ENCODE peak calls at places on chromosomes 12 and 14, in four cellular contexts. D is transverse colon, T is esophagus muscularis mucosa, J is stomach. G is an unnamed sample.

GRCh38 chr12:50287271-50287670 is 4.0 kb upstream of the LIMA1 start:
- DNase-seq in T (peak; percentile 82), J (no peak), D (no peak), G (no peak)

GRCh38 chr14:74955229-74955999 is at the start of gene PGF:
- DNase-seq in T (no peak), D (peak; percentile 77), J (peak; percentile 74), G (peak; percentile 83)

GRCh38 chr14:100384819-100385813 is 62.0 kb downstream of the SLC25A47 start:
- DNase-seq in J (no peak), T (no peak), D (no peak), G (no peak)

GRCh38 chr14:39547845-39548244 is 115.6 kb upstream of the FBXO33 start:
- DNase-seq in D (no peak), J (no peak), T (no peak), G (no peak)

GRCh38 chr14:98244966-98245569 is 1026.9 kb downstream of the BCL11B start:
- DNase-seq in D (no peak), T (peak; percentile 81), J (no peak), G (no peak)

GRCh38 chr14:101784631-101785030 is 23.1 kb downstream of the PPP2R5C start:
- DNase-seq in T (peak; percentile 34), J (no peak), D (no peak), G (no peak)

GRCh38 chr12:57620936-57621496 is 9.8 kb downstream of the ARHGEF25 start:
- DNase-seq in T (no peak), D (no peak), J (no peak), G (peak; percentile 74)

GRCh38 chr12:26813812-26814211 is 19.2 kb downstream of the ITPR2 start:
- DNase-seq in D (no peak), T (no peak), J (no peak), G (no peak)

GRCh38 chr14:34322940-34323418 is 139.1 kb downstream of the SPTSSA start:
- DNase-seq in J (peak; percentile 59), D (peak; percentile 74), T (no peak), G (peak; percentile 73)

GRCh38 chr14:92557544-92557912 is 43.9 kb downstream of the RIN3 start:
- DNase-seq in T (no peak), D (no peak), J (no peak), G (no peak)

GRCh38 chr14:92670177-92670576 is 78.2 kb downstream of the LGMN start:
- DNase-seq in J (no peak), T (no peak), D (no peak), G (no peak)

GRCh38 chr14:35760143-35760542 is 49.0 kb downstream of the RALGAPA1 start:
- DNase-seq in J (no peak), T (no peak), D (no peak), G (no peak)

GRCh38 chr12:69779928-69780327 is 41.3 kb downstream of the RAB3IP start:
- DNase-seq in D (no peak), T (no peak), J (no peak), G (no peak)

GRCh38 chr14:85280074-85280473 is 249.9 kb upstream of the FLRT2 start:
- DNase-seq in T (no peak), D (no peak), J (no peak), G (no peak)

GRCh38 chr12:3445127-3445978 is 45.6 kb upstream of the PRMT8 start:
- DNase-seq in T (no peak), D (peak; percentile 16), J (peak; percentile 64), G (no peak)
- TF ChIP-seq POLR2AphosphoS5 in T (no peak), D (no peak), J (no peak), G (no peak)

DNA sequence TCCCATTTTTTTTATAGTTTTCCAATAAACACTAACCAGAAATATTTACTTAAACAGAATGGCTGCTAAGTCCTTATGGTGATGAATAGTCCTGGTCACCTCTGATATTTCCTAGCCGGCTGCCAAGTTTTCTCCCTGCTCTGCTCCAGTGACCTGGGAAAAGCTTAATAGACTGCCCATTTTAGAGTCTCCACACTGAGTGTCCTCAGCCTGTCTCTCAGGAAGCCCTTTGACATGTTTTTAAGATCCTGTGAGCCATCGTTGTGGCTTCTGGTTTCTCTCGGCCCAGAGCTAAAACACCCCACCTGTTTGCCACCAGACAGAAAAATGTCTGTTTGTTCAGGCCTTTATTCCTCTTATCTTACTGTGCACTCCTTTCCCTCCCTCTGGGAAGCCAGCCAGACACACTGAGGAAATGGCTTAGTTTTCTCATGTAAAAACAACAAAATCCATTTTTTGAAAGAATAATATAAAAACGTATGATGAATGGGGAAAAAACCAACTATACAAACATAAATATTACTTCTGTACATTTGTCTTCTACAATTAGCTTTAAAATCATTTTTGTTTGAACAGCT is 25.4 kb upstream of the ALDH2 start:
- DNase-seq in T (no peak), J (peak; percentile 43), D (peak; percentile 50), G (no peak)
- TF ChIP-seq EP300 in T (no peak), J (no peak), D (no peak), G (no peak)

DNA sequence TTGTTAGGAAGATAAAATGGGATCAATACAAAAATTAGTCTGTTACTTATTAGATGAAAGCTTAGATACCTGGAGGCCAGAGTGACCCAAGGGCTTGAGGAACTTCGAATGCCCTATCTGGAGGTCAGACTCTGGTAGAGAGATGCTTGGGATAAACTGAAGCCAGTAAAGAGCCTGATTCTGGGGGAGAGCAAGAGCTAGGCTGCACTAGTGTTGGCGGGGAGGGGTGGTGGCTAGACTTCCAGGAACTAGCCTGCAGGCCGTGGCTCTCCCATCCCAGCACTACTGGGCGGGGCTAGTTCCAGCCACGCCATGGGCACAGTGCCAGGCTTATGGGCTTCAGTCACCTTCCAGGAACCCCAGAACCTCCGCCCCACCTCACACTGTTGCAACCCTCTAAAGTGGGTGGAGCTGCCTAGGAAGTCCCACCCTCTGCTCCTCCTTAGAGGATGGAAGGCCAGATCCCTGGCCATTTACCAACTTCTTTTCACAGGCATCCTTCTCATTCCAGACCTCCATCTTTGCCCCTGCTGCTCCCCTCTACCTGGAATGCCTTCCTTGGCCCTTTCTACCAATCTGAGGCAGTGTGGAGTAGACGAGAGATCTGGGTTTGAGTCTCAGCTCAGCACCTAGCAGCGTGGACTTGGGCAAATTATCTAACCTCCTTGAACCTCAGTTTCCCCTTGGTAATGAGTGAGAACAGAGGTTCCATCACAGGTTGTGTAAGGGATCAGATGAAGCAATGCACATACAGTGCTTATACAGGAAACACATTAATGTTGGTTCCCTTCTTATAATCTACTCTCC is 6.3 kb upstream of the NFE2 start:
- DNase-seq in T (no peak), D (peak; percentile 95), J (peak; percentile 93), G (peak; percentile 76)
- TF ChIP-seq POLR2A in T (no peak), D (no peak), J (no peak), G (no peak)

DNA sequence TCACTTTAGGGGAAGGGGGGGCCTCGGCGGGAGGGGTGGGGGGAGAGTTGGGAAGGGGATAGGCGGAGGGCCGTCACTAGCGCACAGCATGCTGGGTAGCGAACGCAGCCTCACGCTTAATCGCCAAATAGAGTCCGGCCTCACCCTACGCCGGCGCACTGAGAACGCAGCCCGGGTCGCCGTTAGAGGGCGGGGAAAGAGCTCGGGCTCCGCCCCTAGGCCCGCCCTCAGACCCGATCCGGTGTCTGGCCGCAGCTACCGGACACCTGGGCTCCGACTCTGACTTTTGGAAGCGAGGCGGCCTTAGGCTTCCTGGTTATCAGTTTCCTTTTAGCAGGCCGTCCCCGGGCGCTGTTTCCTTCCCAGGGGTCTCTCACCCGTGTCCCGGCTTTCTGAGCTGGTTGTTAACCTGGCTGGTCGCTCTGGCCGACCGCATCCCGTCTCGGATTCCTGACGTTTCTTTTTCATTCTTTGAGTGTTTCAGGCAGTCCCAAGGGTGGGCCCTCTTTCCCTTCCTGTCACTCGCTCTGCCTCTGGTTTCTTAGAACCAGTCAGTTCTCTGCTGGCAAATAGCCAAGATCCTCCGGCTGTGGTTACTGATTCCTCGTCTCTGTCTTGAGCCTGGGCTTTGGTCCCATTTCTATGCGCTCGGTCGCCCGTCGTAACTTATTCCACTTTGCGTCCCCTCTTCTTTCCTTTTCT is 367 bp upstream of the STRN3 start:
- DNase-seq in T (peak; percentile 98), J (peak; percentile 97), D (peak; percentile 97), G (peak; percentile 99)
- TF ChIP-seq POLR2AphosphoS5 in T (peak; percentile 94), J (peak; percentile 63), D (peak; percentile 84), G (peak; percentile 58)

G was measured in sigmoid colon.